ENCODE peak calls at places on chromosomes 6 and 20, in four cellular contexts. One of them, this sample, is unnamed.

GRCh38 chr6:63441266-63441956 is 121.6 kb upstream of the LGSN start:
- DNase-seq in mammary epithelial cell: no peak
- DNase-seq in mesendoderm: peak
- DNase-seq in PC-3: no peak
- DNase-seq in this sample: no peak

GRCh38 chr6:158686791-158687381 is 37.0 kb downstream of the SYTL3 start:
- DNase-seq in mammary epithelial cell: no peak
- DNase-seq in mesendoderm: no peak
- DNase-seq in PC-3: no peak
- DNase-seq in this sample: no peak

GRCh38 chr6:100300221-100300736 is 164.4 kb downstream of the SIM1 start:
- DNase-seq in mammary epithelial cell: peak
- DNase-seq in mesendoderm: peak
- DNase-seq in PC-3: peak
- DNase-seq in this sample: peak

GRCh38 chr20:54028276-54029011 is 42.0 kb downstream of the BCAS1 start:
- DNase-seq in mammary epithelial cell: no peak
- DNase-seq in mesendoderm: no peak
- DNase-seq in PC-3: no peak
- DNase-seq in this sample: no peak

GRCh38 chr6:3929281-3929798 is 80.2 kb downstream of the FAM50B start:
- DNase-seq in mammary epithelial cell: no peak
- DNase-seq in mesendoderm: no peak
- DNase-seq in PC-3: no peak
- DNase-seq in this sample: peak

GRCh38 chr6:42819803-42820508 is 38.1 kb downstream of the BICRAL start:
- DNase-seq in mammary epithelial cell: no peak
- DNase-seq in mesendoderm: peak
- DNase-seq in PC-3: no peak
- DNase-seq in this sample: peak

GRCh38 chr20:48875233-48875913 is 46.1 kb upstream of the ARFGEF2 start:
- DNase-seq in mammary epithelial cell: no peak
- DNase-seq in mesendoderm: no peak
- DNase-seq in PC-3: no peak
- DNase-seq in this sample: no peak

GRCh38 chr20:14838663-14839650 is 501.5 kb upstream of the FLRT3 start:
- DNase-seq in mammary epithelial cell: no peak
- DNase-seq in mesendoderm: no peak
- DNase-seq in PC-3: peak
- DNase-seq in this sample: peak

GRCh38 chr6:158571826-158572652 is 12.1 kb downstream of the TMEM181 start:
- DNase-seq in mammary epithelial cell: no peak
- DNase-seq in mesendoderm: no peak
- DNase-seq in PC-3: peak
- DNase-seq in this sample: no peak

GRCh38 chr20:63124092-63124781 is 91.7 kb downstream of the YTHDF1 start:
- DNase-seq in mammary epithelial cell: no peak
- DNase-seq in mesendoderm: no peak
- DNase-seq in PC-3: peak
- DNase-seq in this sample: no peak

GRCh38 chr20:56299362-56299761 is 50.8 kb downstream of the MC3R start:
- DNase-seq in mammary epithelial cell: no peak
- DNase-seq in mesendoderm: no peak
- DNase-seq in PC-3: no peak
- DNase-seq in this sample: no peak

GRCh38 chr6:157236040-157236725 is 87.1 kb downstream of the TMEM242 start:
- DNase-seq in mammary epithelial cell: no peak
- DNase-seq in mesendoderm: no peak
- DNase-seq in PC-3: no peak
- DNase-seq in this sample: no peak

GRCh38 chr20:25050501-25051350 is 7.2 kb downstream of the ACSS1 start:
- DNase-seq in mammary epithelial cell: no peak
- DNase-seq in mesendoderm: no peak
- DNase-seq in PC-3: no peak
- DNase-seq in this sample: no peak

GRCh38 chr20:6120491-6120988 is 2.3 kb downstream of the FERMT1 start:
- DNase-seq in mammary epithelial cell: no peak
- DNase-seq in mesendoderm: no peak
- DNase-seq in PC-3: no peak
- DNase-seq in this sample: no peak

GRCh38 chr20:61643631-61644386 is 391.7 kb downstream of the CDH4 start:
- DNase-seq in mammary epithelial cell: no peak
- DNase-seq in mesendoderm: no peak
- DNase-seq in PC-3: no peak
- DNase-seq in this sample: no peak

GRCh38 chr20:1326031-1326930 is 2.7 kb downstream of the SDCBP2 start:
- DNase-seq in mammary epithelial cell: no peak
- DNase-seq in mesendoderm: no peak
- DNase-seq in PC-3: no peak
- DNase-seq in this sample: peak

GRCh38 chr6:161232467-161232866 is 41.4 kb downstream of the AGPAT4 start:
- DNase-seq in mammary epithelial cell: no peak
- DNase-seq in mesendoderm: no peak
- DNase-seq in PC-3: no peak
- DNase-seq in this sample: no peak

GRCh38 chr6:81561071-81561564 is 191.4 kb downstream of the TENT5A start:
- DNase-seq in mammary epithelial cell: no peak
- DNase-seq in mesendoderm: peak
- DNase-seq in PC-3: no peak
- DNase-seq in this sample: no peak

GRCh38 chr6:127190552-127190951 is 72.1 kb downstream of the RSPO3 start:
- DNase-seq in mammary epithelial cell: no peak
- DNase-seq in mesendoderm: peak
- DNase-seq in PC-3: peak
- DNase-seq in this sample: peak

GRCh38 chr6:126661646-126662045 is 321.7 kb downstream of the CENPW start:
- DNase-seq in mammary epithelial cell: peak
- DNase-seq in mesendoderm: no peak
- DNase-seq in PC-3: no peak
- DNase-seq in this sample: peak

GRCh38 chr20:10798811-10799210 is 125.0 kb upstream of the JAG1 start:
- DNase-seq in mammary epithelial cell: peak
- DNase-seq in mesendoderm: no peak
- DNase-seq in PC-3: peak
- DNase-seq in this sample: peak

GRCh38 chr6:80440496-80441160 is 334.2 kb downstream of the BCKDHB start:
- DNase-seq in mammary epithelial cell: no peak
- DNase-seq in mesendoderm: no peak
- DNase-seq in PC-3: no peak
- DNase-seq in this sample: no peak

GRCh38 chr20:46312075-46312944 is 4.0 kb upstream of the CDH22 start:
- DNase-seq in mammary epithelial cell: no peak
- DNase-seq in mesendoderm: peak
- DNase-seq in PC-3: no peak
- DNase-seq in this sample: peak

GRCh38 chr20:41177636-41178035 is 40.3 kb downstream of the PLCG1 start:
- DNase-seq in mammary epithelial cell: peak
- DNase-seq in mesendoderm: peak
- DNase-seq in PC-3: peak
- DNase-seq in this sample: peak

DNA sequence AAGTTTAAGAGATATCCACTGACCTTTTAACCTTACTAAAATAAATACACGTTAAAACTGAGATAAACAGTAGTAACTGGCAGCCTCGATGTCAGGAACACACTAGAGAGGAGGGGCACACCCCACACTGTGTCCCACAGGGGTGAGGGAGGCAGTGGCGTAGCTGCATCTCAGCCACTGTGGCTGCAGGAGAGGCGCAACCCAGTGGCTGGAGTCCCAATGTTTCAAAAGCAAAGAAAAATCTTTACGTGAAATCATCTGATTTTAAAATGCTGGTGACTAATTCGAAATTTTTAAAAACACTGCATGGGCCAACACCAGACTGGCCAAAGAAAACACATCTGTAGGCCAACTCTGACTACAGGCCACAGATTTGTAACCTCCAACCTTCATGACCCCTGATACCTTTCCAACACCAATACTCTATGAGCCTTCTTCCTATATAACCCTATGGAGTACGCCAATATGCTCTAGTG is 54.7 kb downstream of the TRAM2 start:
- DNase-seq in mammary epithelial cell: no peak
- DNase-seq in mesendoderm: no peak
- DNase-seq in PC-3: no peak
- DNase-seq in this sample: peak
- H3K4me3 ChIP-seq in mammary epithelial cell: no peak
- H3K4me3 ChIP-seq in mesendoderm: no peak
- H3K4me3 ChIP-seq in PC-3: no peak
- H3K4me3 ChIP-seq in this sample: no peak

DNA sequence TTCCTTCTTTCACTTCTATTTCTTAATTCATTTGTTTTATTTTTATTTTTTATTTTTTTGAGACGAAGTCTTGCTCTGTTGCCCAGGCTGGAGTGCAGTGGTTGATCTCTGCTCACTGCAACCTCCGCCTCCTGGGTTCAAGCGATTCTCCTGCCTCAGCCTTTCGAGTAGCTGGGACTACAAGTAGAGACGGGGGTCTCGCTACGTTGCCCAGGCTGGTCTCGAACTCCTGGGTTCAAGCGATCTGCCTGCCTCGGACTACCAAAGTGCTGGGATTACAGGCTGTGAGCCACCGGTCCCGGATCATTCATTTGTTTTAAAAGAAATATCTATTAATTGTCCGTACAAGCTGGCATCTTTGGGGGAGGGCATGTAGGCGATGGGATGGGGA is 487 bp upstream of the NFKBIE start:
- DNase-seq in mammary epithelial cell: no peak
- DNase-seq in mesendoderm: no peak
- DNase-seq in PC-3: no peak
- DNase-seq in this sample: no peak
- H3K9ac ChIP-seq in mammary epithelial cell: no peak
- H3K9ac ChIP-seq in mesendoderm: no peak
- H3K9ac ChIP-seq in PC-3: no peak
- H3K9ac ChIP-seq in this sample: no peak

DNA sequence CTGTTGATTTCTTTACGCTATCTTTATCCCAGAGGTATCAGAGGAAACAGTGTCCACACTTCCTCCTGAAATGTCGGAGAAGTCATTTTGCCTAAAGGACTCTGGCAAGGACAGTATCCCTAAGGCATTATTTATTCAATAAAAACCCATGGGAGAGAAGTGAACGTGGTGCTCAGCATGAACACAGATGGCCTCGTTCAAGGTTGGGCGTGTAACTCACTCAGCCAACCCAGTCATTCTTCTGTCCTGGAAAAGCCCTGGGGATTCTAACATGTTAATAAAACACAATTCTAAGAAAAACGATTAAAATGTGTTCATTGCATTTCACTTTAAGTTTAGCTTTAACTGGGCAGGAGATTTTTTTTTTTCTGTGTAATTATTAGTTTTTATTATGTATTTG is 781.1 kb downstream of the QKI start:
- DNase-seq in mammary epithelial cell: no peak
- DNase-seq in mesendoderm: no peak
- DNase-seq in PC-3: no peak
- DNase-seq in this sample: no peak
- H3K4me3 ChIP-seq in mammary epithelial cell: no peak
- H3K4me3 ChIP-seq in mesendoderm: no peak
- H3K4me3 ChIP-seq in PC-3: no peak
- H3K4me3 ChIP-seq in this sample: peak

GRCh38 chr20:35405775-35406174 is 6.0 kb downstream of the UQCC1 start:
- DNase-seq in mammary epithelial cell: no peak
- DNase-seq in mesendoderm: no peak
- DNase-seq in PC-3: no peak
- DNase-seq in this sample: no peak

GRCh38 chr20:35408270-35408669 is 3.5 kb downstream of the UQCC1 start:
- DNase-seq in mammary epithelial cell: no peak
- DNase-seq in mesendoderm: no peak
- DNase-seq in PC-3: no peak
- DNase-seq in this sample: no peak

GRCh38 chr20:35404614-35405259 is 7.0 kb downstream of the UQCC1 start:
- DNase-seq in mammary epithelial cell: no peak
- DNase-seq in mesendoderm: no peak
- DNase-seq in PC-3: no peak
- DNase-seq in this sample: no peak

GRCh38 chr20:35409542-35409941 is 2.2 kb downstream of the UQCC1 start:
- DNase-seq in mammary epithelial cell: no peak
- DNase-seq in mesendoderm: no peak
- DNase-seq in PC-3: no peak
- DNase-seq in this sample: no peak

DNA sequence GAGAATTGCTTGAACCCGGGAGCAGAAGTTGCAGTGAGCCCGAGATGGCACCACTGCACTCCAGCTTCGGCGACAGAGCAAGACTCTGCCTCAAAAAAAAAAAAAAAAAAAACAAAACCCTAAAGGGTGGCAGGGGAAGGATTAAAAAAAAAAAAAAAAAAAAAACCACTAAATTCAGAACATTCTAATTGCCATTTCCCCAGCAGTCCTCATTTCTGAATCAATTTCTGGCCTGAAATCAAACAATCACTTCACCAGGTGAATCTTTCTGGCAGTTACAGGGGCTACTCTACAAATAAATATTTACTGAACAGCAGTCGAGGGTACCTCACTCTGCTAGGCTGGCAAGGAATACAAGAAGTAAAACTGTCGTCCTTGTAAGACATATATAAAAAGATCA is 1.2 kb downstream of the UQCC1 start:
- DNase-seq in mammary epithelial cell: no peak
- DNase-seq in mesendoderm: no peak
- DNase-seq in PC-3: no peak
- DNase-seq in this sample: no peak
- H3K9ac ChIP-seq in mammary epithelial cell: peak
- H3K9ac ChIP-seq in mesendoderm: no peak
- H3K9ac ChIP-seq in PC-3: peak
- H3K9ac ChIP-seq in this sample: peak

This sample was measured in adipocyte.